ENCODE peak calls at places on chromosomes 6 and 20, in four cellular contexts. One of them, this sample, is unnamed.

GRCh38 chr6:89954721-89955148 is 60.5 kb downstream of the GJA10 start:
- DNase-seq in endothelial cell of umbilical vein: no peak
- DNase-seq in IMR-90: peak; percentile 17
- DNase-seq in GM12878: no peak
- DNase-seq in this sample: no peak

GRCh38 chr6:3312604-3313167 is 53.9 kb downstream of the PSMG4 start:
- DNase-seq in endothelial cell of umbilical vein: no peak
- DNase-seq in IMR-90: no peak
- DNase-seq in GM12878: no peak
- DNase-seq in this sample: no peak

GRCh38 chr6:17867880-17868279 is 119.6 kb downstream of the KIF13A start:
- DNase-seq in endothelial cell of umbilical vein: peak; percentile 64
- DNase-seq in IMR-90: peak; percentile 81
- DNase-seq in GM12878: no peak
- DNase-seq in this sample: no peak

GRCh38 chr20:2748551-2749342 is 51.7 kb downstream of the CPXM1 start:
- DNase-seq in endothelial cell of umbilical vein: no peak
- DNase-seq in IMR-90: no peak
- DNase-seq in GM12878: no peak
- DNase-seq in this sample: no peak

GRCh38 chr20:39983655-39984054 is 705.4 kb downstream of the MAFB start:
- DNase-seq in endothelial cell of umbilical vein: no peak
- DNase-seq in IMR-90: no peak
- DNase-seq in GM12878: no peak
- DNase-seq in this sample: no peak

GRCh38 chr20:3235661-3236324 is 3.2 kb downstream of the SLC4A11 start:
- DNase-seq in endothelial cell of umbilical vein: peak; percentile 28
- DNase-seq in IMR-90: peak; percentile 47
- DNase-seq in GM12878: no peak
- DNase-seq in this sample: no peak

GRCh38 chr6:28606424-28607391 is 81.0 kb downstream of the GPX5 start:
- DNase-seq in endothelial cell of umbilical vein: peak; percentile 53
- DNase-seq in IMR-90: peak; percentile 72
- DNase-seq in GM12878: peak; percentile 45
- DNase-seq in this sample: peak; percentile 87

GRCh38 chr20:25042531-25043498 is 15.1 kb downstream of the ACSS1 start:
- DNase-seq in endothelial cell of umbilical vein: no peak
- DNase-seq in IMR-90: no peak
- DNase-seq in GM12878: peak; percentile 61
- DNase-seq in this sample: no peak

GRCh38 chr20:32973077-32973717 is 31.0 kb downstream of the SUN5 start:
- DNase-seq in endothelial cell of umbilical vein: no peak
- DNase-seq in IMR-90: no peak
- DNase-seq in GM12878: no peak
- DNase-seq in this sample: no peak

GRCh38 chr6:81950877-81951276 is 198.4 kb upstream of the TENT5A start:
- DNase-seq in endothelial cell of umbilical vein: peak; percentile 63
- DNase-seq in IMR-90: peak; percentile 85
- DNase-seq in GM12878: peak; percentile 54
- DNase-seq in this sample: peak; percentile 37

GRCh38 chr20:32474009-32474716 is 111.0 kb downstream of the NOL4L start:
- DNase-seq in endothelial cell of umbilical vein: peak; percentile 49
- DNase-seq in IMR-90: no peak
- DNase-seq in GM12878: no peak
- DNase-seq in this sample: no peak

GRCh38 chr20:55782861-55783260 is 222.5 kb downstream of the CBLN4 start:
- DNase-seq in endothelial cell of umbilical vein: no peak
- DNase-seq in IMR-90: no peak
- DNase-seq in GM12878: no peak
- DNase-seq in this sample: no peak

GRCh38 chr6:44580901-44581300 is 193.4 kb downstream of the CDC5L start:
- DNase-seq in endothelial cell of umbilical vein: no peak
- DNase-seq in IMR-90: peak; percentile 74
- DNase-seq in GM12878: no peak
- DNase-seq in this sample: no peak

GRCh38 chr20:58544891-58545290 is 29.7 kb upstream of the APCDD1L start:
- DNase-seq in endothelial cell of umbilical vein: no peak
- DNase-seq in IMR-90: no peak
- DNase-seq in GM12878: no peak
- DNase-seq in this sample: no peak

GRCh38 chr6:113855500-113856010 is 1.6 kb upstream of the MARCKS start:
- DNase-seq in endothelial cell of umbilical vein: peak; percentile 84
- DNase-seq in IMR-90: peak; percentile 55
- DNase-seq in GM12878: no peak
- DNase-seq in this sample: no peak

GRCh38 chr6:54098450-54099044 is 12.7 kb upstream of the MLIP start:
- DNase-seq in endothelial cell of umbilical vein: no peak
- DNase-seq in IMR-90: no peak
- DNase-seq in GM12878: no peak
- DNase-seq in this sample: no peak

GRCh38 chr6:168319279-168320051 is at the start of gene DACT2:
- DNase-seq in endothelial cell of umbilical vein: no peak
- DNase-seq in IMR-90: no peak
- DNase-seq in GM12878: no peak
- DNase-seq in this sample: no peak

GRCh38 chr6:137488736-137489409 is 5.3 kb downstream of the OLIG3 start:
- DNase-seq in endothelial cell of umbilical vein: no peak
- DNase-seq in IMR-90: no peak
- DNase-seq in GM12878: no peak
- DNase-seq in this sample: no peak

GRCh38 chr6:12011276-12012112 is 618 bp upstream of the HIVEP1 start:
- DNase-seq in endothelial cell of umbilical vein: peak; percentile 96
- DNase-seq in IMR-90: peak; percentile 96
- DNase-seq in GM12878: peak; percentile 81
- DNase-seq in this sample: peak; percentile 91
- TF ChIP-seq POLR2A in endothelial cell of umbilical vein: peak; percentile 7
- TF ChIP-seq POLR2A in IMR-90: peak; percentile 66
- TF ChIP-seq POLR2A in GM12878: peak; percentile 77
- TF ChIP-seq POLR2A in this sample: no peak

GRCh38 chr6:34462010-34462409 is 3.9 kb upstream of the PACSIN1 start:
- DNase-seq in endothelial cell of umbilical vein: no peak
- DNase-seq in IMR-90: no peak
- DNase-seq in GM12878: no peak
- DNase-seq in this sample: no peak

GRCh38 chr6:34463849-34464248 is 2.0 kb upstream of the PACSIN1 start:
- DNase-seq in endothelial cell of umbilical vein: no peak
- DNase-seq in IMR-90: no peak
- DNase-seq in GM12878: no peak
- DNase-seq in this sample: no peak

GRCh38 chr6:34463299-34463698 is 2.6 kb upstream of the PACSIN1 start:
- DNase-seq in endothelial cell of umbilical vein: no peak
- DNase-seq in IMR-90: no peak
- DNase-seq in GM12878: no peak
- DNase-seq in this sample: no peak

GRCh38 chr6:34460796-34461507 is 4.9 kb upstream of the PACSIN1 start:
- DNase-seq in endothelial cell of umbilical vein: peak; percentile 6
- DNase-seq in IMR-90: no peak
- DNase-seq in GM12878: no peak
- DNase-seq in this sample: no peak

GRCh38 chr6:34462561-34462971 is 3.3 kb upstream of the PACSIN1 start:
- DNase-seq in endothelial cell of umbilical vein: no peak
- DNase-seq in IMR-90: no peak
- DNase-seq in GM12878: no peak
- DNase-seq in this sample: peak; percentile 69
- H2AFZ ChIP-seq in endothelial cell of umbilical vein: no peak overlapping the region
- H2AFZ ChIP-seq in IMR-90: peak overlapping the region; percentile 63
- H2AFZ ChIP-seq in GM12878: no peak overlapping the region
- H2AFZ ChIP-seq in this sample: peak overlapping the region; percentile 84

DNA sequence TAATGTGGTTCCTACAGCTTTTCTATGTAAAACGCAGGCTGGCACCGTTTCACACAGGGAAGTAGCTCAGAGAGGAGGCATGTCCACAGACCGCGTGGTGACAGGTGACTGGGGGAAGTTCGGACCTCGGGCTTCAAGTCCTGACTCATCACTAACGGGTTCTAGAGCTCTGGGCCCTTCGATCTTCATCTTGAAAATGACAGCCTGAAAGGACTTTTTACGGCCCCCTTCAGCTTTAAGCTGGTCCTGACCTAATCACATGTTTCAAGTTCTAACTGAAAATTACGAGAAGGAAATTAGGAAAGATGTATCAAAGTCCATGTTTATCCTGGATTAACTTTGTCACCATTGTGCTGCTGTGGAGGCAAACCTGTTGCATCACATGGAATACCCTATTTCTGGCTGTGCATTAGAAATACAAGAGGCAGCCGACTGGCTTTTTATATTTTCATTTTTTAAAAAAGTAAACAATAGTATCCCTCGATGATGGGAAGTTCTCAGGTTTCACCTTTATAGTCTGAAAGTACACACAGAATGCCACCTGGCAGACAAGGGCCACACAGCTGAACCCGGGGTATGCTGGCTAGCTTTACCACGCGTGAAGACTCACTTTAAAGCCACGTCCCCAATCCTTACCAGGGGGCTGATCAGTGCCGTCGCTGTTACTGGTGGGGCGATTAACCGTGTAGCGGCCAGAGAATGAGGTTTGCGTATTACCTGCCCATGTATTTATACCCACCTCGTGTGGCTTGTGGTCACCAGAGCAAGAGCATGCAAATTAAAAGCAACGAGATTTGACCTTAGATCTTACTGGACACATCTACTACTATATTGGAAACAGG is 1.9 kb downstream of the MAN1A1 start:
- DNase-seq in endothelial cell of umbilical vein: no peak
- DNase-seq in IMR-90: peak; percentile 23
- DNase-seq in GM12878: no peak
- DNase-seq in this sample: no peak
- TF ChIP-seq POLR2A in endothelial cell of umbilical vein: no peak
- TF ChIP-seq POLR2A in IMR-90: no peak
- TF ChIP-seq POLR2A in GM12878: peak; percentile 79
- TF ChIP-seq POLR2A in this sample: no peak

GRCh38 chr6:144327081-144327480 is 41.9 kb downstream of the UTRN start:
- DNase-seq in endothelial cell of umbilical vein: peak; percentile 72
- DNase-seq in IMR-90: no peak
- DNase-seq in GM12878: no peak
- DNase-seq in this sample: no peak
- H2AFZ ChIP-seq in endothelial cell of umbilical vein: peak overlapping the region; percentile 1
- H2AFZ ChIP-seq in IMR-90: no peak overlapping the region
- H2AFZ ChIP-seq in GM12878: no peak overlapping the region
- H2AFZ ChIP-seq in this sample: no peak overlapping the region

DNA sequence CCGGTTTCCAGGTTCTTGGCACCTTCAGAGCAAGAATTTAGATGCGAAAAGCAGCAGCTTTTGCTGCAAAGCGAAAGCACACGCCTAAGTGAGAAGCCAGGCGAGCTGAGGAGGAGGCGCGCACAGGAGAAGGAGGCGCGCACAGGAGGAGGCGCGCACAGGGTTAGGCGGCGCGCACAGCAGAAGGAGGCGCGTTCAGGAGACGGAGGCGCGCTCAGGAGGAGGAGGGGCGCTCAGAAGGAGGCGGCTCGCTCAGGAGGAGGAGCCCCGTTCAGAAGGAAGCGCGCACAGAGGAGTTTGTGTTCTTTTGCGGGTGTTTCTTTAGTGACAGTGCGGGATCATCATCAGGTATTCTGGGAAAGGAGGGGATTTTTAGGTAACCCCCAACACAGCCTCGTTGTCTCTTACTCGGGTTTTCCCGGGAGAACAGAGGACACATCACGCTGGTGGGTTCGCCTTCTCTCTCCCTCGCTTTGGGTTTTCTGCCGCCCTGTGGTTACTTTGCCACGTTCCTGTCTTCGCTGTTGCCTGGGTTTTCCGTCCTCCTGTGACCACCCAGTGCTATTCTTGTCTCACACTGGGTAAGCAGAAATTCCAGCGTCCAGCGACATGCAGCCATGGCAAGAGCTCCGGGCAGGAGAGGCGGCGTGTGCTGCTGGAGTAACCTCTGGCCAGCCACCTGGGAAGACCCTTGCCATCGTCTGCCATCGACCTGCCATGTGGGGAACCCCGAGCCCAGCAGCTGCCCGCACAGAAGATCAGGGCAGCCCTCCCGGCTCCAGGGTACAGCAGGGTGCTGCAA is 47.0 kb downstream of the WDR27 start:
- DNase-seq in endothelial cell of umbilical vein: peak; percentile 83
- DNase-seq in IMR-90: peak; percentile 61
- DNase-seq in GM12878: no peak
- DNase-seq in this sample: no peak
- TF ChIP-seq POLR2A in endothelial cell of umbilical vein: peak; percentile 25
- TF ChIP-seq POLR2A in IMR-90: no peak
- TF ChIP-seq POLR2A in GM12878: peak; percentile 56
- TF ChIP-seq POLR2A in this sample: no peak

GRCh38 chr6:18904681-18905080 is 517.5 kb downstream of the RNF144B start:
- DNase-seq in endothelial cell of umbilical vein: no peak
- DNase-seq in IMR-90: no peak
- DNase-seq in GM12878: no peak
- DNase-seq in this sample: no peak
- H2AFZ ChIP-seq in endothelial cell of umbilical vein: no peak overlapping the region
- H2AFZ ChIP-seq in IMR-90: no peak overlapping the region
- H2AFZ ChIP-seq in GM12878: no peak overlapping the region
- H2AFZ ChIP-seq in this sample: no peak overlapping the region

GRCh38 chr6:31829633-31830492 is 2.3 kb downstream of the HSPA1B start:
- DNase-seq in endothelial cell of umbilical vein: peak; percentile 76
- DNase-seq in IMR-90: peak; percentile 56
- DNase-seq in GM12878: no peak
- DNase-seq in this sample: no peak
- TF ChIP-seq POLR2A in endothelial cell of umbilical vein: no peak
- TF ChIP-seq POLR2A in IMR-90: no peak
- TF ChIP-seq POLR2A in GM12878: no peak
- TF ChIP-seq POLR2A in this sample: no peak

GRCh38 chr20:38033330-38034107 is at the start of the genes RPRD1B and TTI1:
- DNase-seq in endothelial cell of umbilical vein: peak; percentile 92
- DNase-seq in IMR-90: peak; percentile 84
- DNase-seq in GM12878: peak; percentile 65
- DNase-seq in this sample: peak; percentile 80

GRCh38 chr20:38031957-38032356 is 1.3 kb downstream of the TTI1 start:
- DNase-seq in endothelial cell of umbilical vein: no peak
- DNase-seq in IMR-90: no peak
- DNase-seq in GM12878: no peak
- DNase-seq in this sample: no peak

GRCh38 chr20:38032585-38033329 is 499 bp downstream of the TTI1 start:
- DNase-seq in endothelial cell of umbilical vein: no peak
- DNase-seq in IMR-90: no peak
- DNase-seq in GM12878: no peak
- DNase-seq in this sample: no peak

GRCh38 chr20:38034961-38035360 is 1.4 kb downstream of the RPRD1B start:
- DNase-seq in endothelial cell of umbilical vein: no peak
- DNase-seq in IMR-90: no peak
- DNase-seq in GM12878: no peak
- DNase-seq in this sample: no peak

DNA sequence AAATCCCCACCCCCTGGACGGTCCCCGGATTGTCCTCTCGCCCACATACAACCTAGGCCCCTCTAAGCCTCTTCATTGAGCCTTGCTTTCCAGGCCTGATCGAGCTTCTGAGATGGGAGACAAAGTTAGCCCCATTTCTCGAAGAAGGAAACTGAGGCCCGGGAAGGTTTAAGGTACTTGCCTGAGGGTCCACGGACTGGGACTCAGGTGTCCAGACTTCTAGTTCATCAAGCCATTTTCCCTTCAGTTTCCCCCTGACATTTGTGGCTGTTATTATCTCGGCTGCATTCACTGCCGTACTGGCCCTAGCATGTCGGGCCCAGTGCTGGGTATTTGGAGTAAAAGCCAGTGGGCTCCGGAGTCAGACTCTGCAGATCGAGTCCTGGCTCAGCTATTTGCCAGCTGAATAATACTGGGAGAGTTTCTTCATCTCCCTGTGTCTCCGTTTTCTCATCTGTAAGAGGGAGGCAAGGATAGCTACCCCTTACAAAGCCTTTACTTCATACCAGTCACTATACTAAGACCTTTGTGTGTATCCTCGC is 633 bp downstream of the RPRD1B start:
- DNase-seq in endothelial cell of umbilical vein: peak; percentile 18
- DNase-seq in IMR-90: no peak
- DNase-seq in GM12878: no peak
- DNase-seq in this sample: no peak
- H2AFZ ChIP-seq in endothelial cell of umbilical vein: peak overlapping the region; percentile 7
- H2AFZ ChIP-seq in IMR-90: peak overlapping the region; percentile 97
- H2AFZ ChIP-seq in GM12878: peak overlapping the region; percentile 92
- H2AFZ ChIP-seq in this sample: peak overlapping the region; percentile 17

This sample was measured in HCT116.